ENCODE peak calls at places on chromosomes 3 and 15, in four cellular contexts. K is HEK293T, V is hippocampal formation, S is mesothelial cell of epicardium. D is an unnamed sample.
A peak's percentile ranks its signal among the peaks of the same experiment; 100 is the strongest.

GRCh38 chr3:53250453-53250852 is 5.4 kb downstream of the TKT start:
- DNase-seq in S (no peak), V (no peak), K (no peak), D (no peak)

GRCh38 chr15:68676011-68676605 is 97.3 kb downstream of the CORO2B start:
- DNase-seq in V (no peak), S (no peak), K (no peak), D (no peak)

GRCh38 chr15:55221090-55222011 is 24.6 kb upstream of the RSL24D1 start:
- DNase-seq in S (no peak), V (peak; percentile 3), K (no peak), D (no peak)

GRCh38 chr15:56149071-56149470 is 94.6 kb downstream of the RFX7 start:
- DNase-seq in S (no peak), K (no peak), V (no peak), D (no peak)

GRCh38 chr3:197520311-197521276 is 35.2 kb downstream of the BDH1 start:
- DNase-seq in V (no peak), K (no peak), S (no peak), D (no peak)

GRCh38 chr3:128681277-128681829 is 30.7 kb upstream of the RPN1 start:
- DNase-seq in K (no peak), S (no peak), V (peak; percentile 73), D (no peak)

GRCh38 chr15:42679285-42680141 is 57.4 kb downstream of the CDAN1 start:
- DNase-seq in K (no peak), V (no peak), S (no peak), D (no peak)

GRCh38 chr3:59327324-59327939 is 277.6 kb upstream of the CFAP20DC start:
- DNase-seq in K (no peak), S (no peak), V (no peak), D (no peak)

GRCh38 chr3:193228206-193228605 is 12.8 kb upstream of the PLAAT1 start:
- DNase-seq in V (no peak), K (no peak), S (no peak), D (no peak)

GRCh38 chr15:48643776-48644497 is 1.6 kb downstream of the FBN1 start:
- DNase-seq in V (peak; percentile 18), S (no peak), K (no peak), D (no peak)

GRCh38 chr3:10344147-10344943 is 23.4 kb upstream of the SEC13 start:
- DNase-seq in V (no peak), S (no peak), K (peak; percentile 70), D (peak; percentile 61)

GRCh38 chr3:93994056-93994455 is 14.1 kb downstream of the ARL13B start:
- DNase-seq in S (no peak), V (no peak), K (no peak), D (no peak)

GRCh38 chr3:119494597-119494996 is 3.8 kb upstream of the TIMMDC1 start:
- DNase-seq in S (no peak), K (peak; percentile 8), V (no peak), D (no peak)

GRCh38 chr15:29854413-29854812 is 32.1 kb upstream of the TJP1 start:
- DNase-seq in K (no peak), S (no peak), V (no peak), D (no peak)

GRCh38 chr15:85793641-85794597 is 806 bp downstream of the KLHL25 start:
- DNase-seq in S (no peak), V (no peak), K (peak; percentile 48), D (peak; percentile 37)

GRCh38 chr15:99967841-99968371 is 234.7 kb upstream of the LYSMD4 start:
- DNase-seq in S (no peak), K (no peak), V (no peak), D (no peak)

GRCh38 chr3:127135241-127136023 is 57.5 kb upstream of the PRR23E start:
- DNase-seq in K (peak; percentile 35), S (no peak), V (no peak), D (no peak)

GRCh38 chr15:83110361-83110760 is 2.9 kb downstream of the TM6SF1 start:
- DNase-seq in V (no peak), K (no peak), S (no peak), D (no peak)

GRCh38 chr15:56042982-56043980 is 49.9 kb upstream of the NEDD4 start:
- DNase-seq in V (no peak), K (no peak), S (no peak), D (no peak)

GRCh38 chr3:48595526-48596121 is 495 bp upstream of the COL7A1 start:
- DNase-seq in V (no peak), K (no peak), S (no peak), D (peak; percentile 43)

GRCh38 chr3:172188511-172188910 is 149.1 kb downstream of the FNDC3B start:
- DNase-seq in S (no peak), V (no peak), K (no peak), D (no peak)

GRCh38 chr3:105836533-105836932 is 32.3 kb downstream of the CBLB start:
- DNase-seq in V (no peak), S (no peak), K (no peak), D (no peak)

GRCh38 chr3:45915518-45916231 is 27.6 kb upstream of the CXCR6 start:
- DNase-seq in V (no peak), K (no peak), S (no peak), D (no peak)

GRCh38 chr3:127170794-127171193 is 22.1 kb upstream of the PRR23E start:
- DNase-seq in K (no peak), V (no peak), S (no peak), D (no peak)

GRCh38 chr15:75864213-75865059 is 21.2 kb downstream of the UBE2Q2 start:
- DNase-seq in K (no peak), S (no peak), V (no peak), D (no peak)

GRCh38 chr3:58112185-58112535 is 98.6 kb downstream of the DNASE1L3 start:
- DNase-seq in S (no peak), K (no peak), V (no peak), D (no peak)

GRCh38 chr3:150783920-150784746 is 21.2 kb upstream of the SIAH2 start:
- DNase-seq in K (no peak), S (no peak), V (no peak), D (no peak)

GRCh38 chr15:67595572-67595971 is 53.1 kb downstream of the MAP2K5 start:
- DNase-seq in K (no peak), S (no peak), V (no peak), D (no peak)

GRCh38 chr3:133973249-133973980 is 56.3 kb downstream of the SLCO2A1 start:
- DNase-seq in V (no peak), K (no peak), S (no peak), D (no peak)

GRCh38 chr3:132256984-132257383 is 60.2 kb upstream of the ACP3 start:
- DNase-seq in K (peak; percentile 40), V (peak; percentile 48), S (no peak), D (peak; percentile 20)

GRCh38 chr15:66946578-66947164 is 118.7 kb upstream of the SMAD3 start:
- DNase-seq in V (peak; percentile 17), K (peak; percentile 76), S (no peak), D (peak; percentile 73)

GRCh38 chr3:10614160-10614559 is 108.8 kb upstream of the ATP2B2 start:
- DNase-seq in V (no peak), K (no peak), S (no peak), D (no peak)

GRCh38 chr15:39363761-39364586 is 216.9 kb upstream of the THBS1 start:
- DNase-seq in V (no peak), S (no peak), K (no peak), D (no peak)

GRCh38 chr3:10602769-10603768 is 97.7 kb upstream of the ATP2B2 start:
- DNase-seq in S (no peak), V (no peak), K (no peak), D (no peak)